ENCODE peak calls at places on chromosomes 7 and 10, in ten cellular contexts. Z is SJSA1; G is right cardiac atrium; I is naive thymus-derived CD4-positive, alpha-beta T cell; L is retinal pigment epithelial cell; O is COR-L47; W is GM18507; K is fibroblast of pulmonary artery; U is stimulated activated CD4-positive, alpha-beta T cell treated with anti-CD3 and anti-CD28 coated beads, Interleukin-15, amount 100 ng/mL, for 1 hour; N is A549. H is an unnamed sample.
A peak's percentile ranks its signal among the peaks of the same experiment; 100 is the strongest.

GRCh38 chr7:37455081-37455480 is 6.4 kb upstream of the ELMO1 start:
- DNase-seq in Z (no peak), G (no peak), I (no peak), L (no peak), O (no peak), W (no peak), K (no peak), U (no peak), N (no peak), H (no peak)

GRCh38 chr7:30543815-30544525 is 39.3 kb upstream of the GGCT start:
- DNase-seq in Z (no peak), G (no peak), I (no peak), L (no peak), O (no peak), W (no peak), K (no peak), U (no peak), N (no peak), H (no peak)

GRCh38 chr10:480928-481551 is 208.4 kb downstream of the DIP2C start:
- DNase-seq in Z (no peak), G (peak; percentile 47), I (no peak), L (peak; percentile 44), O (peak; percentile 51), W (no peak), K (peak; percentile 49), U (no peak), N (no peak), H (no peak)

GRCh38 chr10:63054889-63055606 is 78.1 kb upstream of the NRBF2 start:
- DNase-seq in Z (no peak), G (no peak), I (no peak), L (no peak), O (no peak), W (no peak), K (no peak), U (no peak), N (no peak), H (no peak)

GRCh38 chr10:46516660-46517416 is 39.6 kb downstream of the GPRIN2 start:
- DNase-seq in Z (peak; percentile 82), G (no peak), I (no peak), L (peak; percentile 43), O (no peak), W (no peak), K (peak; percentile 90), U (no peak), N (peak; percentile 85), H (peak; percentile 43)

GRCh38 chr10:89695307-89695706 is 6.1 kb upstream of the KIF20B start:
- DNase-seq in Z (no peak), G (no peak), I (no peak), L (no peak), O (no peak), W (no peak), K (no peak), U (no peak), N (no peak), H (no peak)

GRCh38 chr10:91694170-91694794 is 61.4 kb upstream of the PPP1R3C start:
- DNase-seq in Z (no peak), G (no peak), I (no peak), L (no peak), O (no peak), W (no peak), K (peak; percentile 64), U (no peak), N (peak; percentile 58), H (no peak)

GRCh38 chr10:308572-309085 is 173.4 kb downstream of the ZMYND11 start:
- DNase-seq in Z (peak; percentile 25), G (peak; percentile 68), I (no peak), L (no peak), O (no peak), W (no peak), K (no peak), U (no peak), N (no peak), H (no peak)

GRCh38 chr10:118823256-118823907 is 68.6 kb upstream of the CACUL1 start:
- DNase-seq in Z (no peak), G (no peak), I (no peak), L (no peak), O (no peak), W (no peak), K (no peak), U (no peak), N (no peak), H (no peak)

GRCh38 chr10:77926566-77927342 is at the start of gene DLG5:
- DNase-seq in Z (peak; percentile 74), G (peak; percentile 91), I (no peak), L (no peak), O (no peak), W (peak; percentile 28), K (peak; percentile 55), U (no peak), N (peak; percentile 55), H (peak; percentile 74)

GRCh38 chr10:127044191-127044590 is 139.0 kb downstream of the DOCK1 start:
- DNase-seq in Z (no peak), G (no peak), I (no peak), L (no peak), O (no peak), W (no peak), K (no peak), U (no peak), N (no peak), H (peak; percentile 65)

GRCh38 chr10:15719062-15719898 is 442 bp downstream of the ITGA8 start:
- DNase-seq in Z (peak; percentile 46), G (peak; percentile 59), I (no peak), L (no peak), O (no peak), W (no peak), K (no peak), U (no peak), N (no peak), H (no peak)

GRCh38 chr7:12777257-12777656 is 89.8 kb downstream of the ARL4A start:
- DNase-seq in Z (no peak), G (no peak), I (no peak), L (no peak), O (no peak), W (no peak), K (no peak), U (no peak), N (no peak), H (no peak)

H was measured in lower lobe of right lung.